ENCODE peak calls at places on chromosomes 16 and 17, in six cellular contexts. One of them, this sample, is unnamed.

GRCh38 chr17:4420692-4421131 is 13.0 kb upstream of the SPNS3 start:
- DNase-seq in thoracic aorta: peak
- DNase-seq in HFFc6: peak
- DNase-seq in GM12865: peak
- DNase-seq in BJ: no peak
- DNase-seq in astrocyte of the cerebellum: peak
- DNase-seq in this sample: peak

GRCh38 chr17:65259281-65259680 is 122.1 kb downstream of the RGS9 start:
- DNase-seq in BJ: no peak
- DNase-seq in thoracic aorta: no peak
- DNase-seq in astrocyte of the cerebellum: no peak
- DNase-seq in HFFc6: no peak
- DNase-seq in GM12865: no peak
- DNase-seq in this sample: no peak

GRCh38 chr16:5042574-5043171 is 8.9 kb upstream of the NAGPA start:
- DNase-seq in BJ: no peak
- DNase-seq in HFFc6: peak
- DNase-seq in GM12865: no peak
- DNase-seq in astrocyte of the cerebellum: no peak
- DNase-seq in thoracic aorta: no peak
- DNase-seq in this sample: no peak

GRCh38 chr17:46977348-46977747 is 1.7 kb downstream of the RPRML start:
- DNase-seq in GM12865: no peak
- DNase-seq in HFFc6: peak
- DNase-seq in astrocyte of the cerebellum: no peak
- DNase-seq in BJ: no peak
- DNase-seq in thoracic aorta: no peak
- DNase-seq in this sample: no peak

GRCh38 chr17:80846932-80847331 is 144.7 kb upstream of the CHMP6 start:
- DNase-seq in thoracic aorta: no peak
- DNase-seq in BJ: no peak
- DNase-seq in GM12865: no peak
- DNase-seq in HFFc6: no peak
- DNase-seq in astrocyte of the cerebellum: no peak
- DNase-seq in this sample: no peak

GRCh38 chr17:48541574-48542113 is 3.3 kb downstream of the HOXB2 start:
- DNase-seq in thoracic aorta: no peak
- DNase-seq in astrocyte of the cerebellum: no peak
- DNase-seq in HFFc6: no peak
- DNase-seq in GM12865: no peak
- DNase-seq in BJ: no peak
- DNase-seq in this sample: peak

GRCh38 chr17:40496170-40496569 is 5.3 kb downstream of the TNS4 start:
- DNase-seq in thoracic aorta: no peak
- DNase-seq in BJ: no peak
- DNase-seq in astrocyte of the cerebellum: no peak
- DNase-seq in HFFc6: no peak
- DNase-seq in GM12865: no peak
- DNase-seq in this sample: no peak

GRCh38 chr17:40622509-40622928 is 25.1 kb downstream of the SMARCE1 start:
- DNase-seq in BJ: no peak
- DNase-seq in astrocyte of the cerebellum: no peak
- DNase-seq in thoracic aorta: no peak
- DNase-seq in HFFc6: no peak
- DNase-seq in GM12865: no peak
- DNase-seq in this sample: no peak

GRCh38 chr17:1532836-1533602 is 16.6 kb upstream of the INPP5K start:
- DNase-seq in astrocyte of the cerebellum: no peak
- DNase-seq in GM12865: peak
- DNase-seq in HFFc6: no peak
- DNase-seq in BJ: no peak
- DNase-seq in thoracic aorta: no peak
- DNase-seq in this sample: no peak

GRCh38 chr17:76280650-76281049 is 15.5 kb downstream of the UBALD2 start:
- DNase-seq in HFFc6: no peak
- DNase-seq in GM12865: no peak
- DNase-seq in BJ: no peak
- DNase-seq in astrocyte of the cerebellum: no peak
- DNase-seq in thoracic aorta: no peak
- DNase-seq in this sample: no peak

GRCh38 chr16:280552-280951 is at the start of gene ARHGDIG:
- DNase-seq in BJ: no peak
- DNase-seq in GM12865: no peak
- DNase-seq in HFFc6: no peak
- DNase-seq in thoracic aorta: no peak
- DNase-seq in astrocyte of the cerebellum: no peak
- DNase-seq in this sample: no peak

GRCh38 chr17:61282377-61282776 is 117.3 kb upstream of the TBX2 start:
- DNase-seq in astrocyte of the cerebellum: no peak
- DNase-seq in thoracic aorta: no peak
- DNase-seq in HFFc6: no peak
- DNase-seq in BJ: no peak
- DNase-seq in GM12865: no peak
- DNase-seq in this sample: no peak

GRCh38 chr17:81814748-81815645 is 11.0 kb downstream of the GCGR start:
- DNase-seq in BJ: no peak
- DNase-seq in GM12865: no peak
- DNase-seq in astrocyte of the cerebellum: no peak
- DNase-seq in HFFc6: no peak
- DNase-seq in thoracic aorta: no peak
- DNase-seq in this sample: no peak

GRCh38 chr17:20823890-20824289 is 218.9 kb downstream of the USP22 start:
- DNase-seq in HFFc6: no peak
- DNase-seq in GM12865: no peak
- DNase-seq in thoracic aorta: no peak
- DNase-seq in BJ: no peak
- DNase-seq in astrocyte of the cerebellum: no peak
- DNase-seq in this sample: no peak

GRCh38 chr17:42055496-42055895 is 5.1 kb upstream of the C17orf113 start:
- DNase-seq in astrocyte of the cerebellum: no peak
- DNase-seq in HFFc6: no peak
- DNase-seq in GM12865: no peak
- DNase-seq in thoracic aorta: no peak
- DNase-seq in BJ: no peak
- DNase-seq in this sample: no peak

GRCh38 chr16:19232988-19233387 is 52.5 kb upstream of the CLEC19A start:
- DNase-seq in thoracic aorta: no peak
- DNase-seq in BJ: no peak
- DNase-seq in GM12865: no peak
- DNase-seq in HFFc6: no peak
- DNase-seq in astrocyte of the cerebellum: no peak
- DNase-seq in this sample: no peak

GRCh38 chr16:58026705-58027340 is 1.3 kb downstream of the MMP15 start:
- DNase-seq in thoracic aorta: no peak
- DNase-seq in GM12865: no peak
- DNase-seq in astrocyte of the cerebellum: no peak
- DNase-seq in HFFc6: no peak
- DNase-seq in BJ: no peak
- DNase-seq in this sample: peak

GRCh38 chr16:3400779-3401688 is at the start of the genes ZNF174 and ZSCAN32:
- DNase-seq in BJ: peak
- DNase-seq in thoracic aorta: peak
- DNase-seq in astrocyte of the cerebellum: peak
- DNase-seq in HFFc6: peak
- DNase-seq in GM12865: peak
- DNase-seq in this sample: peak
- TF ChIP-seq CTCF in BJ: no peak
- TF ChIP-seq CTCF in thoracic aorta: no peak
- TF ChIP-seq CTCF in astrocyte of the cerebellum: no peak
- TF ChIP-seq CTCF in HFFc6: no peak
- TF ChIP-seq CTCF in GM12865: no peak
- TF ChIP-seq CTCF in this sample: no peak

GRCh38 chr17:51371732-51372151 is 111.4 kb downstream of the UTP18 start:
- DNase-seq in astrocyte of the cerebellum: peak
- DNase-seq in GM12865: peak
- DNase-seq in BJ: no peak
- DNase-seq in thoracic aorta: no peak
- DNase-seq in HFFc6: peak
- DNase-seq in this sample: peak
- TF ChIP-seq CTCF in astrocyte of the cerebellum: peak
- TF ChIP-seq CTCF in GM12865: peak
- TF ChIP-seq CTCF in BJ: peak
- TF ChIP-seq CTCF in thoracic aorta: no peak
- TF ChIP-seq CTCF in HFFc6: peak
- TF ChIP-seq CTCF in this sample: no peak

GRCh38 chr16:1895949-1896675 is 22.1 kb downstream of the HS3ST6 start:
- DNase-seq in BJ: no peak
- DNase-seq in HFFc6: no peak
- DNase-seq in thoracic aorta: no peak
- DNase-seq in astrocyte of the cerebellum: no peak
- DNase-seq in GM12865: no peak
- DNase-seq in this sample: no peak

GRCh38 chr16:1900452-1900774 is 17.8 kb downstream of the HS3ST6 start:
- DNase-seq in astrocyte of the cerebellum: no peak
- DNase-seq in GM12865: no peak
- DNase-seq in HFFc6: no peak
- DNase-seq in BJ: no peak
- DNase-seq in thoracic aorta: no peak
- DNase-seq in this sample: no peak

GRCh38 chr16:1903220-1903574 is 15.0 kb downstream of the HS3ST6 start:
- DNase-seq in GM12865: no peak
- DNase-seq in astrocyte of the cerebellum: no peak
- DNase-seq in thoracic aorta: no peak
- DNase-seq in BJ: no peak
- DNase-seq in HFFc6: no peak
- DNase-seq in this sample: no peak

GRCh38 chr16:1902547-1903219 is 15.5 kb downstream of the HS3ST6 start:
- DNase-seq in thoracic aorta: no peak
- DNase-seq in astrocyte of the cerebellum: no peak
- DNase-seq in BJ: no peak
- DNase-seq in HFFc6: no peak
- DNase-seq in GM12865: no peak
- DNase-seq in this sample: no peak

DNA sequence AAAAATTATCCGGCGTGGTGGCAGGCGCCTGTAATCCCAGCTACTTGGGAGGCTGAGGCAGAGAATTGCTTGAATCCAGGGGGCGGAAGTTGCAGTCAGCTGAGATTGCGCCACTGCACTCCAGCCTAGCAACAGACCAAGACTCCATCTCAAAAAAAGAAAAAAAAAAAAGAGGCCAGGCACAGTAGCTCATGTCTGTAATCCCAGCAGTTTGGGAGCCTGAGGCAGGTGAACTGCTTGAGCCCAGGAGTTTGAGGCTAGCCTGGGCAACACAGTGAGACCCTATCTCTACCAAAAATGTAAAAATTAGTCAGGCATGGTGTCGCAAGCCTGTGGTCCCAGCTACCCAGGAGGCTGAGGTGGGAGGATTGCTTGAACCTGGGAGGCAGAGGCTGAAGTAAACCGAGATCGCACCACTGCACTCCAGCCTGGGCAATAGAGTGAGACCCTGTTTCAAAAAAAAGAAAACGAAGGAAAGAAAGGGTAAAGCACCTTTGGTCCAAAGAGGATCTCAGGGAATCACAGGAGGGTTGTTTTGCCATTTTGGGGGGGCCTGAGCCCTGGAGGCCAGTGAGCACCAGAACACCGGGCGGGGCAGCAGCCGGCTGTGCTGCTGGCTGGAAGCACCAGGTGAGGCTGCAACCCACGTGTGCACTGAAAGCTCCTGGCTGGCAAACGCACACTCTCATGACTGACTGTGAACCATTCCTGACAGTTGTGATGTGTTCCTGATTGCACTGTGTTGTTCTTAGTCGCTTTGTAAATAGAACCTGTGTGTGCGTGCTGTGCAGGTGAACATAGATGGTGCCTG is 18.4 kb downstream of the HS3ST6 start:
- DNase-seq in GM12865: no peak
- DNase-seq in HFFc6: no peak
- DNase-seq in astrocyte of the cerebellum: no peak
- DNase-seq in thoracic aorta: no peak
- DNase-seq in BJ: no peak
- DNase-seq in this sample: no peak
- TF ChIP-seq CTCF in GM12865: no peak
- TF ChIP-seq CTCF in HFFc6: no peak
- TF ChIP-seq CTCF in astrocyte of the cerebellum: no peak
- TF ChIP-seq CTCF in thoracic aorta: no peak
- TF ChIP-seq CTCF in BJ: no peak
- TF ChIP-seq CTCF in this sample: no peak

GRCh38 chr17:9115446-9116265 is 94.3 kb downstream of the NTN1 start:
- DNase-seq in GM12865: no peak
- DNase-seq in HFFc6: peak
- DNase-seq in astrocyte of the cerebellum: peak
- DNase-seq in BJ: no peak
- DNase-seq in thoracic aorta: peak
- DNase-seq in this sample: no peak
- TF ChIP-seq CTCF in GM12865: no peak
- TF ChIP-seq CTCF in HFFc6: no peak
- TF ChIP-seq CTCF in astrocyte of the cerebellum: peak
- TF ChIP-seq CTCF in BJ: peak
- TF ChIP-seq CTCF in thoracic aorta: peak
- TF ChIP-seq CTCF in this sample: no peak

This sample was measured in GM20000.